ENCODE peak calls at places on chromosomes 12 and 14, in six cellular contexts. R is A549, J is SK-N-SH, D is Panc1, Y is HCT116, A is HepG2. O is an unnamed sample.

GRCh38 chr14:63642656-63643382 is 1.1 kb upstream of the WDR89 start:
- DNase-seq in R (no peak), J (no peak), D (no peak), Y (no peak), A (no peak), O (no peak)

GRCh38 chr12:104718581-104718980 is 239.5 kb downstream of the SLC41A2 start:
- DNase-seq in R (no peak), J (no peak), D (no peak), Y (no peak), A (no peak), O (no peak)

GRCh38 chr12:6980740-6981139 is 10.0 kb downstream of the EMG1 start:
- DNase-seq in R (no peak), J (no peak), D (no peak), Y (no peak), A (peak; percentile 76), O (no peak)

GRCh38 chr12:46629331-46630229 is 196.2 kb downstream of the SLC38A4 start:
- DNase-seq in R (no peak), J (no peak), D (no peak), Y (no peak), A (no peak), O (no peak)

GRCh38 chr12:109098142-109098652 is 800 bp downstream of the UNG start:
- DNase-seq in R (peak; percentile 22), J (no peak), D (no peak), Y (no peak), A (no peak), O (no peak)

GRCh38 chr12:96104566-96104965 is 69.2 kb upstream of the LTA4H start:
- DNase-seq in R (no peak), J (no peak), D (no peak), Y (no peak), A (no peak), O (no peak)

GRCh38 chr12:122830517-122831214 is 4.6 kb upstream of the HIP1R start:
- DNase-seq in R (peak; percentile 63), J (no peak), D (no peak), Y (peak; percentile 87), A (no peak), O (peak; percentile 27)

GRCh38 chr14:77032483-77032853 is 4.0 kb upstream of the IRF2BPL start:
- DNase-seq in R (no peak), J (no peak), D (no peak), Y (no peak), A (no peak), O (no peak)

GRCh38 chr12:19759229-19759628 is 319.9 kb downstream of the AEBP2 start:
- DNase-seq in R (no peak), J (no peak), D (no peak), Y (no peak), A (no peak), O (no peak)

GRCh38 chr12:46764005-46764404 is 61.8 kb downstream of the SLC38A4 start:
- DNase-seq in R (no peak), J (no peak), D (no peak), Y (no peak), A (no peak), O (no peak)

GRCh38 chr12:119988788-119989618 is at the start of gene BICDL1:
- DNase-seq in R (peak; percentile 82), J (peak; percentile 91), D (peak; percentile 38), Y (peak; percentile 93), A (peak; percentile 67), O (peak; percentile 47)

GRCh38 chr12:93006655-93007208 is 77.6 kb upstream of the EEA1 start:
- DNase-seq in R (no peak), J (no peak), D (no peak), Y (no peak), A (no peak), O (no peak)

GRCh38 chr12:94872671-94873367 is 130.7 kb downstream of the NDUFA12 start:
- DNase-seq in R (no peak), J (peak; percentile 67), D (no peak), Y (no peak), A (no peak), O (no peak)

DNA sequence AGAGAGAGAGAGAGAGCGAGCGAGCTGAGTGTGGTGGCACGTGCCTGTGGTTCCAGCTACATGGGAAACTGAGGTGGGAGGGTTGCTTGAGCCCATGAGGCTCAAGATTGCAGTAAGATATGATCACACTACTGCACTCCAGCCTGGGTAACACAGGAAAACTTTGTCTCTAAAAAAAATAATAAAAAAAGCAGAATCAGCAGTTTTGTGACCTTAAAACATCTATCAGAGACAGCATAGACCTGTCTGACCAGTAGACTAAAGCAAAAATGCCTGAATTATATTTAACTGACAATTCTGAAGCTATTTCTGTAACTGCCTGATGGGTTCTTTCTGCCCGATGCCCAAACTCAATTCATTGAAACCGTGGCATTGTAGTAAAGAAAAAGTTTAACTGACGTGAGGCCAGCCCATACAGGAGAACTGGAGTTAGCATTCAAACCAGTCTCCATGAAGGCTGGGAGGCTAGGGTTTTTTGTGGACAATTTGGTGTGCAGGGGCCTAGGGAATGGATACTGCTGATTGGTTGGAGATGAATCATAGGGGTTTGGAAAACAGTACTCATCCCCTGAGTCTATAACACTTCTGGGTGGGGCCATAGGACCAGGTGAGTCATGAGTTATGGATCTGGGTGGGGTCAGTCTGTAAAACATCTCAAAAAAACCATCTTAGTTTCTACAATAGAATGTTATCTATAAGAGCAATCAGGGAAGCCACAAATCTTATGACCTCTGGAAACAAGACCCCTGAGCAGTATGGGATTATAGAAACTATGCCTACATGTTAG is 8.0 kb upstream of the RASSF8 start:
- DNase-seq in R (no peak), J (no peak), D (no peak), Y (peak; percentile 21), A (no peak), O (no peak)
- TF ChIP-seq REST in R (no peak), J (no peak), D (no peak), Y (no peak), A (no peak), O (no peak)

GRCh38 chr12:57464569-57464968 is 5.0 kb downstream of the GLI1 start:
- DNase-seq in R (no peak), J (no peak), D (no peak), Y (no peak), A (no peak), O (no peak)
- TF ChIP-seq REST in R (no peak), J (no peak), D (no peak), Y (no peak), A (no peak), O (no peak)

GRCh38 chr14:23512156-23512555 is 39.4 kb downstream of the ZFHX2 start:
- DNase-seq in R (no peak), J (peak; percentile 77), D (no peak), Y (no peak), A (no peak), O (no peak)
- TF ChIP-seq REST in R (no peak), J (no peak), D (no peak), Y (no peak), A (no peak), O (no peak)

GRCh38 chr12:4032906-4033628 is 159.9 kb upstream of the PARP11 start:
- DNase-seq in R (no peak), J (no peak), D (no peak), Y (no peak), A (no peak), O (no peak)
- TF ChIP-seq REST in R (no peak), J (no peak), D (no peak), Y (no peak), A (no peak), O (no peak)

DNA sequence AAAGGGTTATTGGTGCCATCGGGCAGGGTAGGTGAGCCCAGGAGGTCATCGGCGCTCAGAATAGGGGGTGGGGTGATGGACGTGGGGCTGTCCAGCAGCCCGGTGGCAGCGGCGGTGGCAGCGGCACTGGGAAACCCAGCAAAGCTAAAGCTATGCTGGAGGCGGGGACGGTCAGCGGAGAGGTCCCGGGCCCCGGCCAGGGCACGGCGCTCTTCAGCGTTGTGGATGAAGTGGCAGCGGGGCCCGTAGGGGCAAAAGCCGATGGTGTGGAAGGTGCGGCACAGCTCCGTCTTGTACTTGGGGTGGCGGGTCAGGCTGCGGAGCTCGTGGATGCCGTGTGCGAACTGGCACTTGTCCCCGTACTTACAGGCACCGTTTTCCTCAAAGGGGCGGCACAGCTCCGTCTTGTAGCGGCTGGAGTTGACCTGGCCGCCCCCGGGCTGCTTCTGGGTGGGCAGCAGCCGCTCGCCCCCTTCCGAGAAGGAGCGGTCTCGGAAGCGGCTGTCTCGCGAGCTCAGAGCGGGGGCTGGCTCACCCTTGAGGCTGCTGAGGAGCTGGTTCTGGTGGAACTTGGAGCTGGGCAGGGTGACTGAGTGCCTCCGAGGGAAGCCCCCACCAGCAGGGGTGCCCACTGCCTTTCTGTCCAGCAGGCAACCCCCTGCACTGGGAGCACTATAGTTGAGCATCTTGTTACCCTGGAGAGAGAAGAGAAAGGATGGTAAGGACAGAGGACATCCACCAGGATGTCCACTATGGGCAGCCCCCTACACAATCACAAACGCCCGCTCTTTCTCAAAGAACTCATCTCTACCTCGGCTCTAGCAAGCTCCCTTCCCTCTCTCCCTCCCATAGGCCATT is 2.8 kb downstream of the ZFP36L1 start:
- DNase-seq in R (no peak), J (no peak), D (no peak), Y (no peak), A (no peak), O (no peak)
- TF ChIP-seq REST in R (no peak), J (no peak), D (no peak), Y (no peak), A (no peak), O (no peak)

DNA sequence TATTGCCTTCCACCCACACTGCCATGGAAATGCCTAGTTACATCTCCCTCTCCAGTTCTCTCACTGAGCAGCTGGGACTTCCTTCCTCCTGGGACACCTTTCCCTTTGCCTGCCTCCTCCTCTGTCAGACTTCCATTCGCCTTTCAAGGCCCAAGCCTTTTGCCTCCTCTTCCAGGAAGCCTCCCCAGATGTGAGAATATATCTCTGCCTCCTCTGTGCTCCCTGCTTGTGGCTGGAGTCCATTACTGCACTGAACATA is 3.1 kb downstream of the IFI27L2 start:
- DNase-seq in R (no peak), J (no peak), D (no peak), Y (no peak), A (no peak), O (no peak)
- TF ChIP-seq REST in R (no peak), J (no peak), D (no peak), Y (no peak), A (no peak), O (no peak)

DNA sequence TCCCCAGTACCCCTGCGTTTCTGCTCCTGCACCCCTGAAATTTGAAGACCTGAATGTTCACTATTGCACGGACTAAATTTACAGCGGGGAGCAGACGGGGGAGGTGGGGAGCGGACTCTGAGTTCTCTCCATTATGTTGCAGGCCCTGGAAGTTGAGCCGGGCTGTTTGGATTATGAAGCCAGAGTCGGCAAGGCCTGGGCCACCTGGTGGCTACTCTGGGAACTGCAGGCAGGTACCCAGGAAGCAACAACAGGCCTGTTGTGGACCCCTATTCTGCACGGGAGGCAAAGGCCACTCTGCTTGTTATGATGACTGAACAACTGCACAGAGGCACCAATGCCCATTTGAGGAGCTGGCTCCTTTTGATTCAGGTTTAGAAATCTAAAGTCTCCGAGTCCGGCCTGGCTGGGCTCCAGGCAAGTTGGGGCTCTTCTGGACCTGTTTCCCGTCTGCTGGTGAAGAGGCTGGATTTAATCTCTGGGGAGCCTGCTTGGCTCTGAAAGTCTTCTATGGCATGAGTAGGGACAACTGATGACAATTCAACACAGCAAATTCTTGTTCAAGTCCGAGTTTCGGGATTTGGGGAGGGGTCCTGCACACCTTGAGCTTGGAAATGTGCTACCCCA is 34.1 kb upstream of the FAM181A start:
- DNase-seq in R (peak; percentile 54), J (peak; percentile 78), D (peak; percentile 41), Y (peak; percentile 35), A (peak; percentile 44), O (peak; percentile 17)
- TF ChIP-seq REST in R (no peak), J (no peak), D (no peak), Y (no peak), A (no peak), O (no peak)

GRCh38 chr12:86376052-86376451 is 119.9 kb upstream of the MGAT4C start:
- DNase-seq in R (no peak), J (peak; percentile 17), D (no peak), Y (peak; percentile 3), A (peak; percentile 2), O (no peak)
- TF ChIP-seq REST in R (no peak), J (no peak), D (no peak), Y (no peak), A (no peak), O (no peak)